ENCODE peak calls at places on chromosome 2, in four cellular contexts. Y, B, J and H are unnamed samples.

GRCh38 chr2:168686485-168687191 is 115.8 kb upstream of the NOSTRIN start:
- DNase-seq in Y (no peak), J (no peak), B (no peak), H (no peak)

GRCh38 chr2:62423883-62424458 is 82.0 kb downstream of the TMEM17 start:
- DNase-seq in Y (no peak), J (no peak), B (no peak), H (no peak)

GRCh38 chr2:72917138-72917874 is at the start of gene EMX1:
- DNase-seq in Y (peak), J (no peak), B (peak), H (peak)

GRCh38 chr2:188898261-188898660 is 75.9 kb upstream of the COL3A1 start:
- DNase-seq in Y (no peak), B (no peak), J (no peak), H (no peak)

GRCh38 chr2:231479455-231479854 is 15.2 kb upstream of the NCL start:
- DNase-seq in J (no peak), B (no peak), Y (no peak), H (no peak)

GRCh38 chr2:138274421-138275291 is 226.9 kb upstream of the SPOPL start:
- DNase-seq in B (no peak), Y (no peak), J (no peak), H (no peak)

GRCh38 chr2:160332318-160332717 is 132.2 kb upstream of the ITGB6 start:
- DNase-seq in J (no peak), Y (no peak), B (no peak), H (no peak)

GRCh38 chr2:147558620-147559019 is 286.2 kb upstream of the ACVR2A start:
- DNase-seq in J (no peak), Y (no peak), B (no peak), H (no peak)

GRCh38 chr2:12617853-12618252 is 98.9 kb upstream of the TRIB2 start:
- DNase-seq in B (no peak), Y (no peak), J (no peak), H (no peak)

GRCh38 chr2:86035883-86036789 is 69.5 kb downstream of the POLR1A start:
- DNase-seq in Y (no peak), B (no peak), J (peak), H (no peak)

GRCh38 chr2:235045973-235046343 is 94.1 kb downstream of the SH3BP4 start:
- DNase-seq in J (no peak), B (no peak), Y (no peak), H (no peak)

GRCh38 chr2:102592601-102593000 is 26.8 kb upstream of the SLC9A2 start:
- DNase-seq in J (no peak), B (peak), Y (no peak), H (peak)

GRCh38 chr2:119809329-119810038 is 49.8 kb downstream of the PTPN4 start:
- DNase-seq in Y (no peak), B (no peak), J (no peak), H (no peak)

GRCh38 chr2:191304939-191305875 is 60.0 kb downstream of the MYO1B start:
- DNase-seq in Y (no peak), B (no peak), J (no peak), H (no peak)

GRCh38 chr2:160666019-160666676 is 172.5 kb upstream of the RBMS1 start:
- DNase-seq in J (peak), Y (peak), B (no peak), H (no peak)

GRCh38 chr2:105519516-105519915 is 120.7 kb upstream of the FHL2 start:
- DNase-seq in Y (no peak), B (no peak), J (no peak), H (no peak)

GRCh38 chr2:117523842-117524241 is 290.6 kb upstream of the DDX18 start:
- DNase-seq in J (no peak), Y (no peak), B (no peak), H (no peak)

GRCh38 chr2:117519238-117519637 is 295.3 kb upstream of the DDX18 start:
- DNase-seq in Y (no peak), J (no peak), B (no peak), H (no peak)

GRCh38 chr2:117523267-117523666 is 291.2 kb upstream of the DDX18 start:
- DNase-seq in B (no peak), J (no peak), Y (no peak), H (no peak)
- TF ChIP-seq CREB1 in B (no peak), J (no peak), Y (no peak), H (no peak)

DNA sequence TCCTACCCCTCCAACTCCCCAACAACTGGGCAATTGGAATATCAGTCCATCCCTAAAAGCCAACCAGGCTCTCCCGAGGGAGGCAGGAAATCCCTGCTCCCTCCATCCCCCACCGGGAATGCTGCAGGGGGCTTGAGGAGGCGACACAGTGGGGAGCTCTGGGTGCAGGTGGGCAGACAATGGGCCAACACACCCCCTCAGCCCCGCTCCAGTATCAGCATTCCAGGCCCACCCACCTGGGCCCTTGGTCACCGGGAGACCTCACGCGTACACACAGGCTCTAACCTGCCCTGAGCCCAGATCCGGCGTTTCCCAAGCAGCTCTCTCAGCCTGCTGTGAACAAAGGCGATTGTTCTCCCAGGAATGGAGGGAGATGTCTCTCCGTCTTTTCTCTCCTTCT is 37.6 kb upstream of the FZD7 start:
- DNase-seq in B (no peak), Y (no peak), J (no peak), H (peak)
- TF ChIP-seq SP1 in B (no peak), Y (no peak), J (no peak), H (peak)

DNA sequence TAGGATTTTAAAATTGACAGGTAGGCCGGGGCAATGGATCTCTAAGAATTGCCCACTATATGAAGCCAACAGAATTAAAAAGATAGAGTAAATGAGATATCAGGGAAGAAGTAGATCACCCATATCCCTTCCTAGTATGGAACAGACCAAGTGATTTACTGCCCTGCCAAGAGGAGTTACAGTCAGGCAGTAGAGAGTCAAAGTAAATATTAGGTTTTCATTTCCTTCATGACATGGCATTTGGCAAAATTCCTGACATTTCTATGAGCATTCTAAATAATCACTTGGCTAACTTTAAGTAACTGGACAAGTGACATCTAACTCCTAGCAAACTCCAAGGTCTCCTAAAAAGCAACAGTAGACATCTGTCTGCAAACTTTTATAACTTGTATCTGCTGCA is 33.5 kb downstream of the GALNT5 start:
- DNase-seq in J (no peak), Y (no peak), B (no peak), H (no peak)
- TF ChIP-seq ETV6 in J (no peak), Y (no peak), B (no peak), H (no peak)

DNA sequence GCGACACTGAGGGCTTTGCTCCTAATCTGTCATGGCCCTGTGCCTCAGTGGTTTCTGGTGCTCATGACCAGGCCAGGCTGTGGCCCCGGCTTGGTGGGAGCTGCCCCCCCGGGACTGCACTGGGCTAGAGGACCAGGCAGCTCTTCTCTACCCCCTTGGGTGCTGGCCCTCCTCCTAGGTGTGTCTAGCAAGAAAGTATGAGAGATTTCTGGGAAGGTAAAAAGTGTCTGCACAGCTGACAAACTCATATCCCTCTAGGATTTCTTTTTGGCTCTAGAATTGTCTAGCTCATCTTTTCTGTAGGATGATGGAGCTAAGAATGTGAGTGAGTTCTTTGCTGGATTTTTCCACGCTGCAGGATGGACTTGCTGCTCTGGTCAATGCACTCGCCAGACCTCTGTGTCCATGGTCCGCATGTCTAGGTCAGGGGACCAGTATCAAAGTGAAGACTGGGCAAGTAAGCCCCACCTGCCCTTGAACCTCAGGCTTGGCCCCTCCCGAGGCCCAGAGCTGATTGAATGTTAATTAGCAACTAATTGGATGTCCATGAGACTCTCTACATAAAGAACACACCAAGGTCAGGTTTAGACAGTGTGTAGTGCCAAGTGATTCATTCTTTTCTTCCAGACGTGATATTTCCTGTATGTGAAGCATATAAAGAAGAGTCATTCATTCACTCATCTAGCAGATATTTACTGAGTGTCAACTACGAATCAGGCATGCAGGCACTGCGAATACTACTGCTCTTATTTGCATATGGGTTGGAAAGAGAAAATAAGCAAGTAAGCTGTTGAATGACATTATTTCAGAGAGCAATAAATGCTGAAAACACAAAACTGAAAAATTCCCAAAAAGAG is 15.6 kb upstream of the PSD4 start:
- DNase-seq in J (no peak), B (no peak), Y (no peak), H (no peak)
- TF ChIP-seq CREB1 in J (no peak), B (no peak), Y (no peak), H (no peak)